ENCODE peak calls at places on chromosomes 12 and 14, in five cellular contexts. H is A549, K is adrenal gland, M is spleen, T is body of pancreas. U is an unnamed sample.
A peak's percentile ranks its signal among the peaks of the same experiment; 100 is the strongest.

GRCh38 chr12:76317976-76318375 is 30.2 kb downstream of the BBS10 start:
- DNase-seq in T (no peak), H (no peak), M (no peak), K (no peak), U (no peak)

GRCh38 chr12:3715999-3716398 is 36.9 kb downstream of the CRACR2A start:
- DNase-seq in M (no peak), T (no peak), K (no peak), H (no peak), U (no peak)

GRCh38 chr12:51752490-51752889 is 96.0 kb downstream of the FIGNL2 start:
- DNase-seq in K (peak; percentile 74), T (peak; percentile 61), M (no peak), H (peak; percentile 46), U (peak; percentile 27)

GRCh38 chr14:91294153-91294552 is 49.6 kb upstream of the GPR68 start:
- DNase-seq in M (no peak), T (no peak), K (no peak), H (no peak), U (no peak)

GRCh38 chr12:124635316-124635715 is 67.9 kb upstream of the NCOR2 start:
- DNase-seq in H (no peak), T (no peak), M (no peak), K (no peak), U (no peak)

GRCh38 chr12:121578230-121579189 is 2.3 kb downstream of the KDM2B start:
- DNase-seq in T (peak; percentile 24), M (peak; percentile 87), H (no peak), K (no peak), U (peak; percentile 54)

GRCh38 chr12:126067930-126068329 is 1002.7 kb downstream of the AACS start:
- DNase-seq in T (no peak), H (no peak), K (no peak), M (no peak), U (no peak)

GRCh38 chr12:43917896-43918295 is 82.0 kb downstream of the TMEM117 start:
- DNase-seq in H (no peak), M (no peak), T (no peak), K (peak; percentile 56), U (no peak)

GRCh38 chr14:81302613-81303012 is 81.9 kb upstream of the GTF2A1 start:
- DNase-seq in H (peak; percentile 22), T (no peak), M (no peak), K (no peak), U (no peak)

GRCh38 chr14:72284176-72284575 is 351.9 kb downstream of the RGS6 start:
- DNase-seq in K (no peak), M (no peak), H (no peak), T (no peak), U (no peak)
- H3K9me3 ChIP-seq in K (no peaks in the 10 kb centered on the region), M (peaks cover 42% of the 10 kb centered on the region), H (peaks cover 6% of the 10 kb centered on the region), T (peaks cover 33% of the 10 kb centered on the region), U (no peaks in the 10 kb centered on the region)

DNA sequence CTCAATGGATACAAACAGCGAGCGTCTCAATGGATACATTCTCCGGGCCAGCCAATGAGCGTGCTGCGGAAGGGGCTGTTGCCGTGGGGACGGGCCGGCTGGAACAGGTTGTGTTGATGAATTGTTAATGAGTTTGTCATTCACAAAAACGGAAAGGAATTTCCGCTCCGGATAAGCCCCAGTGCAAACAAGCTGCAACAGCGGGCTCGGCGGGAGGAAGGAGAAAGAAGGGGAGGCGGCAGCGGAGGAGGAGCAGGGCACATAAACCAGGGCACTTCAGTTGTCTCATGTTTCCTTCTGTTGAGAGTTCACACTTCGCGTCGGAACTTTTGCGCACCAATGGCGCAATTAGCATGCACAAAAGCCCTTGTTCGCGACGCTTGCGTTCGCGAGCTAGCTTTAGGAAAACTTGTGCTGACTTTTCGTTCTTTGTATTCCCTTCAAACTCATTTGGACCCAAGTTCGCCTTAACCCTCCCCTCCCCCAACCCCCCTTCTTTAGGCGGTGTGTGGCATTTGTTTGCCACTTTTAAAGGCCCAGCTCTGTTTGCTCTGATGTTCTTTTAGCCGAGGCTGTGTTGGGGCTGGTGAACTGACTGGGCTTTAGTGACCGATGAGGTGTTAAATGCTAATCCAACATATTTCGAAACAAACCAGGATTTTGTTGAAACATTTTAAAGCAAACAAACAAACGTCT is at the start of gene DUSP6:
- DNase-seq in M (peak; percentile 98), T (peak; percentile 94), H (peak; percentile 99), K (peak; percentile 97), U (peak; percentile 81)
- H3K4me1 ChIP-seq in M (peaks cover 77% of the 10 kb centered on the region), T (peaks cover 49% of the 10 kb centered on the region), H (peaks cover 30% of the 10 kb centered on the region), K (peaks cover 4% of the 10 kb centered on the region), U (no peaks in the 10 kb centered on the region)

DNA sequence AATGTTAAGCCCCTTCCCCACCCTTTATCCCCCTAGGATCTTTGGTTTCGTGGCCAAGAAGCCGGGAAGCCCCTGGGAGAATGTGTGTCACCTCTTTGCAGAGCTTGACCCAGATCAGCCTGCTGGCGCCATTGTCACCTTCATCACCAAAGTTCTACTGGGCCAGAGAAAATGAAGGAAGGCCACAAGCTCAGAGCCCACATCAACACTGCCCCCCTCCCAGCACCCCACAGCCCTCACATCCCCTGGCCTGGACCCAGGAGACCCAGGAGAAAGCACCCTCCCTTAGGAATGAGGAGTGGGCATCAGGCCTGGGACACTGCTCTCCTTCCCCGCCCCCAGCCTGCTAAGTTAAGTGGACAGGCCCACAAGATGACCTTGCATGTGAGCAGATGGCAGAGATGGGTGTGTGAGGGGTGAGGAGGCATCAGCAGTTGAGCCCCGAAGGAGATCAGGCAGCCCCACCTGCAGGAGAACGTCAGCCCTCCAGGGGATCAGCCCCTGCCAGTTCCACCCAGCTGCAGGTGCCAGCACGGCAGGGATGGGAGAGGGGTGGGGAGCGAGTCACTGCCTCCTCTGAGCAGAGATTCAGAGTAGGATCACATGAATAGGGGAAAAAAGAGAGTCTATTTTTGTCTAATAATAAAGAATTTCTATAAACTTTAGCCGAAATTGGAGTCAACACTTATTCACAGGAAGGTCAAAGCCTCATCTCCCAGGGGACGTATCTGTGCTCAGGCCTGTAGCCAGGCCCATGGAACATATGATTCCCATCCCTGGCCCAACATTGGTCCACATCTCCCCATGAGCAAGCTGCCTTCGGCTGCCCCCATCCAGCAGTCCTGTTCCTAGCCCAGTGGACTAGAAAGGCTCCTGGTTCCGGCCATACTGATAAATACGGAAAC is 14.1 kb downstream of the TNS2 start:
- DNase-seq in T (peak; percentile 22), M (peak; percentile 43), H (no peak), K (peak; percentile 75), U (peak; percentile 82)
- TF ChIP-seq POLR2A in T (no peak), M (no peak), H (no peak), K (no peak), U (no peak)

GRCh38 chr14:25351269-25351668 is 301.3 kb upstream of the STXBP6 start:
- DNase-seq in K (no peak), M (no peak), H (no peak), T (no peak), U (no peak)
- H3K9me3 ChIP-seq in K (no peaks in the 10 kb centered on the region), M (no peaks in the 10 kb centered on the region), H (no peaks in the 10 kb centered on the region), T (no peaks in the 10 kb centered on the region), U (no peaks in the 10 kb centered on the region)

GRCh38 chr12:6223545-6223944 is 23.3 kb downstream of the CD9 start:
- DNase-seq in M (no peak), H (no peak), T (no peak), K (no peak), U (no peak)

GRCh38 chr12:6219980-6220379 is 19.8 kb downstream of the CD9 start:
- DNase-seq in M (no peak), T (no peak), H (no peak), K (no peak), U (no peak)

GRCh38 chr12:6221146-6221545 is 20.9 kb downstream of the CD9 start:
- DNase-seq in K (no peak), H (no peak), M (no peak), T (no peak), U (no peak)

GRCh38 chr12:6224550-6224949 is 24.4 kb downstream of the CD9 start:
- DNase-seq in T (no peak), K (peak; percentile 80), H (no peak), M (no peak), U (no peak)

GRCh38 chr12:6222009-6222702 is 22.0 kb downstream of the CD9 start:
- DNase-seq in T (no peak), H (no peak), M (no peak), K (peak; percentile 79), U (no peak)
- H3K4me1 ChIP-seq in T (peaks cover 22% of the 10 kb centered on the region), H (peaks cover 29% of the 10 kb centered on the region), M (peaks cover 37% of the 10 kb centered on the region), K (peaks cover 85% of the 10 kb centered on the region), U (peaks cover 31% of the 10 kb centered on the region)

U was measured in uterus.